ENCODE peak calls at places on chromosomes 12 and 14, in eight cellular contexts. F is KBM-7; X is kidney; A is NCI-H524 treated with DMSO at 0.1 percent for 48 hours; T is activated T-helper 9 cell treated with anti-CD3 and anti-CD28 coated beads, Interleukin-2, amount 50 U/mL, for 16 hours; I is AG10803; G is stimulated activated CD4-positive, alpha-beta T cell treated with anti-CD3 and anti-CD28 coated beads, Interleukin-2, amount 100 ng/mL, for 48 hours; Y is LoVo. P is an unnamed sample.

GRCh38 chr12:66664076-66664475 is 14.8 kb downstream of the GRIP1 start:
- DNase-seq in F (no peak), T (no peak), X (no peak), A (no peak), G (no peak), Y (no peak), I (no peak), P (no peak)

GRCh38 chr14:80521456-80521855 is 310.2 kb upstream of the DIO2 start:
- DNase-seq in I (no peak), X (no peak), Y (no peak), G (no peak), F (no peak), T (no peak), A (no peak), P (no peak)

GRCh38 chr12:54182086-54182485 is 6.7 kb downstream of the SMUG1 start:
- DNase-seq in T (no peak), G (no peak), I (no peak), X (peak), A (no peak), F (no peak), Y (no peak), P (no peak)

GRCh38 chr12:77089701-77090220 is 24.4 kb upstream of the E2F7 start:
- DNase-seq in A (no peak), Y (no peak), I (no peak), T (no peak), X (no peak), F (no peak), G (no peak), P (no peak)

GRCh38 chr14:58871972-58872530 is 234.3 kb downstream of the DACT1 start:
- DNase-seq in G (no peak), A (no peak), X (no peak), I (peak), T (no peak), Y (no peak), F (no peak), P (peak)

GRCh38 chr12:55743131-55743921 is 404 bp downstream of the GDF11 start:
- DNase-seq in X (peak), F (peak), Y (peak), I (peak), G (peak), A (no peak), T (peak), P (peak)

GRCh38 chr12:46268349-46268616 is 560 bp downstream of the SLC38A1 start:
- DNase-seq in T (no peak), G (no peak), I (no peak), Y (peak), X (no peak), F (no peak), A (no peak), P (peak)

GRCh38 chr14:22517117-22517720 is 71.8 kb downstream of the DAD1 start:
- DNase-seq in Y (no peak), I (no peak), A (no peak), X (no peak), F (no peak), G (no peak), T (no peak), P (no peak)

GRCh38 chr12:90770861-90771260 is 184.1 kb downstream of the CCER1 start:
- DNase-seq in G (no peak), A (no peak), I (no peak), Y (no peak), T (no peak), X (no peak), F (no peak), P (no peak)

P was measured in AG20443.